ENCODE peak calls at places on chromosomes 3 and 15, in eight cellular contexts. B is colonic mucosa, O is cardiac muscle cell, A is mammary epithelial cell, Y is PC-3, H is tibial artery, E is WERI-Rb-1, Z is testis. C is an unnamed sample.

GRCh38 chr3:48614044-48614443 is 4.6 kb upstream of the UQCRC1 start:
- DNase-seq in B (no peak), O (peak), A (peak), Y (peak), H (no peak), E (no peak), Z (no peak), C (peak)

GRCh38 chr3:119599558-119600174 is 2.0 kb downstream of the PLA1A start:
- DNase-seq in B (no peak), O (no peak), A (no peak), Y (no peak), H (no peak), E (no peak), Z (no peak), C (no peak)

GRCh38 chr15:98142584-98142983 is 182.1 kb downstream of the ARRDC4 start:
- DNase-seq in B (no peak), O (no peak), A (no peak), Y (no peak), H (no peak), E (no peak), Z (no peak), C (no peak)

GRCh38 chr15:101449471-101450425 is 39.8 kb downstream of the PCSK6 start:
- DNase-seq in B (no peak), O (peak), A (no peak), Y (no peak), H (no peak), E (no peak), Z (peak), C (no peak)

GRCh38 chr15:63244399-63244798 is 33.0 kb upstream of the APH1B start:
- DNase-seq in B (no peak), O (peak), A (peak), Y (no peak), H (no peak), E (no peak), Z (no peak), C (no peak)

GRCh38 chr3:81602781-81603180 is 158.7 kb downstream of the GBE1 start:
- DNase-seq in B (no peak), O (peak), A (no peak), Y (no peak), H (no peak), E (no peak), Z (no peak), C (peak)

GRCh38 chr3:71718069-71718468 is 7.1 kb downstream of the EIF4E3 start:
- DNase-seq in B (no peak), O (no peak), A (no peak), Y (no peak), H (no peak), E (no peak), Z (no peak), C (no peak)

GRCh38 chr3:126851382-126851781 is 131.5 kb upstream of the PLXNA1 start:
- DNase-seq in B (no peak), O (no peak), A (no peak), Y (no peak), H (no peak), E (no peak), Z (no peak), C (no peak)

GRCh38 chr15:100940785-100941379 is 21.7 kb downstream of the LRRK1 start:
- DNase-seq in B (no peak), O (no peak), A (no peak), Y (no peak), H (no peak), E (no peak), Z (no peak), C (no peak)

GRCh38 chr3:58471025-58471887 is 20.6 kb upstream of the KCTD6 start:
- DNase-seq in B (peak), O (peak), A (peak), Y (peak), H (no peak), E (peak), Z (no peak), C (peak)

GRCh38 chr15:71275098-71275497 is 159.8 kb downstream of the THSD4 start:
- DNase-seq in B (no peak), O (peak), A (peak), Y (peak), H (no peak), E (no peak), Z (no peak), C (peak)

GRCh38 chr3:41580274-41580959 is 381.1 kb downstream of the CTNNB1 start:
- DNase-seq in B (no peak), O (no peak), A (no peak), Y (no peak), H (no peak), E (no peak), Z (no peak), C (peak)

GRCh38 chr3:81909756-81910155 is 148.3 kb upstream of the GBE1 start:
- DNase-seq in B (no peak), O (peak), A (no peak), Y (no peak), H (no peak), E (no peak), Z (no peak), C (no peak)

GRCh38 chr3:119717520-119717919 is 14.7 kb downstream of the CFAP91 start:
- DNase-seq in B (no peak), O (no peak), A (no peak), Y (no peak), H (no peak), E (no peak), Z (no peak), C (no peak)

GRCh38 chr3:18419232-18419631 is 5.9 kb downstream of the SATB1 start:
- DNase-seq in B (peak), O (no peak), A (no peak), Y (peak), H (no peak), E (no peak), Z (no peak), C (no peak)
- H3K4me3 ChIP-seq in B (no peak), O (no peak), A (no peak), Y (peak), H (no peak), E (no peak), Z (no peak), C (no peak)

GRCh38 chr3:128784228-128784627 is 58.2 kb downstream of the RAB7A start:
- DNase-seq in B (no peak), O (peak), A (no peak), Y (no peak), H (no peak), E (peak), Z (peak), C (no peak)
- TF ChIP-seq CTCF in B (no peak), O (peak), A (peak), Y (peak), H (no peak), E (peak), Z (no peak), C (peak)

DNA sequence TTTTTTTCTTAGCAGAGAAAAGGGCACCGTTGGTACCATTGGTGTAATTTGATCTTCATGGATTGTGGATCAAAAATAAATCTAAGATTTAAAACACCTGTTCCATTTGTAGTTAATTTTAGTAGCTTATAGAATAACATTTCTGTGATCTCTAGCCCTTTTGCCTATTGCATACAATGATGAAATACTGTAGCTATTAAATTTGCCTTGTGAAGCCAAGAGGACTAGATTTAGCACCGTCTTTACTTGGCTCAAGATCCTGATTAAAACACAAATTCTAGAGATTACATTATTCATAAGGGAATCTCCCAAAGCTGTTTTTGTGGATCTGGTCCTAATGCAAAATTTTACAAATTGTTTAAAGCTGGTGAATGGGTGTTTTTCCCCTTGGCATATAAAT is 8.2 kb downstream of the TBC1D23 start:
- DNase-seq in B (no peak), O (peak), A (no peak), Y (no peak), H (no peak), E (no peak), Z (no peak), C (no peak)
- H3K27ac ChIP-seq in B (no peak), O (no peak), A (peak), Y (peak), H (no peak), E (peak), Z (no peak), C (peak)

GRCh38 chr3:184082034-184082433 is 14.8 kb upstream of the HTR3E start:
- DNase-seq in B (no peak), O (no peak), A (no peak), Y (no peak), H (no peak), E (no peak), Z (no peak), C (no peak)
- H3K4me3 ChIP-seq in B (no peak), O (no peak), A (no peak), Y (no peak), H (no peak), E (no peak), Z (no peak), C (no peak)

GRCh38 chr3:43856351-43856750 is 165.6 kb downstream of the ABHD5 start:
- DNase-seq in B (no peak), O (no peak), A (no peak), Y (no peak), H (no peak), E (no peak), Z (no peak), C (no peak)

GRCh38 chr3:43856761-43857160 is 166.0 kb downstream of the ABHD5 start:
- DNase-seq in B (no peak), O (no peak), A (no peak), Y (no peak), H (no peak), E (no peak), Z (no peak), C (no peak)

GRCh38 chr3:43857361-43858051 is 166.8 kb downstream of the ABHD5 start:
- DNase-seq in B (no peak), O (no peak), A (no peak), Y (no peak), H (no peak), E (no peak), Z (no peak), C (peak)

GRCh38 chr3:43854916-43855315 is 164.2 kb downstream of the ABHD5 start:
- DNase-seq in B (no peak), O (no peak), A (no peak), Y (no peak), H (no peak), E (no peak), Z (no peak), C (no peak)

DNA sequence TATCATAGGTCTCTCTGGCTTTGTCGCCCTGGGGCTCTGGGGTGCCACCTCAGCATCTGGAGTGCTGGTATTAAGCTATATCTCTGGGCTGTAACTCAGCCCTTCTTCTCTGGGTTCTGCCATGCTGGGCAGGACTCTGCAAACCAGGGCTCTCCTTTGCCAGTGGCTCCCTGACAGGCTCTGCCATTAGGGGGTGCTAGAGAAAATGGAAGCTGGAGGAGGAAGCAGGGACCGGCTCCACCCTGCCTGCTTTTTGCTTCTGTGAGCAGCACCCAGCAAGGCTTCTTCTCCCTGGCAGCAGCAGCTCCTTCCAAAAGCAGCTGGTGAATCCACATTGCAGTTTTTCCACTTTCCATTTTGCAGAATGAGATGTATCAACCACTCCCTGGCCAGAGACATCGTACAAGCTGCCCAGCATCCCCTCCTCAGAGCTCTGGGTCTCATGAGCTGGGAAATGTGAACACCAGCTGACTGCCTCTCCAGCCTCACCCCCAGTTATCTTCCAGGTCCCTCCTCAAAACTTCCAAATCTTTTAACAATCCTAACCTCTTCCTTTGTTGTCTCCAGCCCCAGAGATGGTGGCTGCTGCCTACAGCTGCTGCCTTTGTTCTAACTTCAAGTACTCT is 165.0 kb downstream of the ABHD5 start:
- DNase-seq in B (peak), O (peak), A (peak), Y (peak), H (peak), E (peak), Z (peak), C (peak)
- TF ChIP-seq CTCF in B (peak), O (peak), A (peak), Y (peak), H (peak), E (peak), Z (no peak), C (peak)

DNA sequence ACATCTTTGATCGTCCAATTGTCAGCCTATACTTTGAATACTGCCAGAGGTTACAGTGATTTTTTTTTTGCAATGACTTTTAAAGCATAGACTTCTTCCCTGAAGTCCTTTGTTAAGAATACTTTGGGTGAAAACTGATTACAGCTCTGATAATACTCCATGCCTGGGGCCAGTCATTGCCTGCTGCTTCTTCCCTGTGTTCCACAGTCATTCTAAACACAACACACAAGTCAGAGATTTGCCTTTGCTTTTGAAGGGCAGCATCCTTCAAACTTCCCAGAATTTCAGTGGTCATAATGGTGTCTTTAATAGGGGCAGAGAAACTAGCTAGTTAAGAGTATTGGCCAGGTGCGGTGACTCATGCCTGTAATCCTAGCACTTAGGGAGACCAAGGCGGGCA is 153.7 kb upstream of the PLAAT1 start:
- DNase-seq in B (no peak), O (no peak), A (no peak), Y (no peak), H (no peak), E (no peak), Z (no peak), C (no peak)
- H3K27ac ChIP-seq in B (no peak), O (no peak), A (no peak), Y (no peak), H (no peak), E (no peak), Z (no peak), C (no peak)

GRCh38 chr3:141050576-141050912 is 603 bp upstream of the SPSB4 start:
- DNase-seq in B (no peak), O (no peak), A (no peak), Y (no peak), H (no peak), E (peak), Z (no peak), C (no peak)
- H3K4me3 ChIP-seq in B (peak), O (peak), A (no peak), Y (no peak), H (peak), E (peak), Z (peak), C (peak)

GRCh38 chr15:40443255-40443654 is 2.5 kb downstream of the BAHD1 start:
- DNase-seq in B (no peak), O (no peak), A (no peak), Y (no peak), H (no peak), E (no peak), Z (peak), C (no peak)

GRCh38 chr15:40440300-40441011 is at the start of gene BAHD1:
- DNase-seq in B (peak), O (peak), A (peak), Y (peak), H (peak), E (peak), Z (peak), C (peak)

GRCh38 chr15:40439461-40440299 is 1.1 kb upstream of the BAHD1 start:
- DNase-seq in B (peak), O (peak), A (peak), Y (peak), H (peak), E (peak), Z (peak), C (peak)

GRCh38 chr15:40441736-40442531 is 1.2 kb downstream of the BAHD1 start:
- DNase-seq in B (peak), O (no peak), A (no peak), Y (no peak), H (peak), E (peak), Z (peak), C (no peak)

GRCh38 chr15:40441012-40441735 is 421 bp downstream of the BAHD1 start:
- DNase-seq in B (no peak), O (no peak), A (no peak), Y (no peak), H (no peak), E (no peak), Z (no peak), C (no peak)
- TF ChIP-seq CTCF in B (no peak), O (no peak), A (no peak), Y (no peak), H (no peak), E (no peak), Z (no peak), C (no peak)

GRCh38 chr15:67114846-67115521 is 49.6 kb downstream of the SMAD3 start:
- DNase-seq in B (no peak), O (no peak), A (no peak), Y (peak), H (peak), E (no peak), Z (no peak), C (no peak)
- H3K27ac ChIP-seq in B (peak), O (no peak), A (no peak), Y (peak), H (no peak), E (no peak), Z (no peak), C (peak)

C was measured in brain microvascular endothelial cell.